ENCODE peak calls at places on chromosomes 4 and X, in ten cellular contexts. W is osteocyte, B is sigmoid colon, J is heart left ventricle, U is tibial artery, V is AG04450, K is OCI-LY7, Z is lower lobe of right lung, Q is ascending aorta, Y is fibroblast of mammary gland. R is an unnamed sample.

GRCh38 chrX:76427560-76428242 is at the start of gene MAGEE1:
- DNase-seq in U (peak; percentile 66), K (peak; percentile 70), J (peak; percentile 81), Y (peak; percentile 47), B (peak; percentile 87), V (no peak), Z (peak; percentile 74), W (peak; percentile 88), Q (peak; percentile 44), R (no peak)

GRCh38 chr4:1547863-1548637 is 136.1 kb downstream of the FAM53A start:
- DNase-seq in K (no peak), B (no peak), J (peak; percentile 72), V (no peak), Y (no peak), Z (no peak), Q (no peak), U (peak; percentile 36), W (no peak), R (no peak)

GRCh38 chr4:81257841-81258240 is 42.8 kb upstream of the PRKG2 start:
- DNase-seq in U (no peak), K (no peak), Q (no peak), V (no peak), Z (no peak), W (no peak), J (no peak), B (no peak), Y (no peak), R (no peak)

GRCh38 chrX:136849395-136849794 is 31.1 kb downstream of the RBMX start:
- DNase-seq in U (no peak), Z (no peak), W (no peak), J (no peak), Y (no peak), K (no peak), B (no peak), V (no peak), Q (no peak), R (no peak)

GRCh38 chr4:101157415-101158135 is 189.8 kb downstream of the PPP3CA start:
- DNase-seq in V (no peak), J (no peak), Q (no peak), Z (no peak), W (no peak), B (no peak), K (no peak), U (no peak), Y (peak; percentile 51), R (no peak)

GRCh38 chr4:13584481-13584880 is 40.2 kb upstream of the NKX3-2 start:
- DNase-seq in Z (no peak), B (no peak), W (no peak), Y (peak; percentile 40), V (no peak), U (no peak), Q (no peak), J (no peak), K (no peak), R (no peak)

GRCh38 chrX:25198891-25199290 is 183.1 kb upstream of the ARX start:
- DNase-seq in Z (no peak), Y (no peak), K (no peak), B (no peak), W (no peak), U (no peak), Q (no peak), J (no peak), V (no peak), R (no peak)

GRCh38 chr4:146346276-146346675 is 131.9 kb downstream of the REELD1 start:
- DNase-seq in W (no peak), Q (no peak), Z (no peak), B (no peak), Y (no peak), J (no peak), V (no peak), U (no peak), K (no peak), R (no peak)

GRCh38 chr4:55358668-55359067 is 12.6 kb downstream of the SRD5A3 start:
- DNase-seq in Z (no peak), W (no peak), J (no peak), Y (peak; percentile 94), U (no peak), V (no peak), B (no peak), Q (no peak), K (peak; percentile 30), R (no peak)

GRCh38 chr4:84597450-84597849 is 14.5 kb downstream of the CDS1 start:
- DNase-seq in B (no peak), V (no peak), Z (no peak), Y (no peak), U (no peak), W (no peak), Q (no peak), K (no peak), J (no peak), R (no peak)

GRCh38 chr4:47031713-47032404 is 492 bp downstream of the GABRB1 start:
- DNase-seq in B (no peak), Z (no peak), Y (no peak), J (no peak), W (no peak), Q (no peak), U (no peak), K (no peak), V (no peak), R (no peak)

GRCh38 chr4:87975466-87975865 is at the start of gene SPP1:
- DNase-seq in K (peak; percentile 47), B (no peak), V (no peak), Z (no peak), Q (no peak), W (no peak), Y (peak; percentile 12), U (no peak), J (no peak), R (no peak)

GRCh38 chrX:129346574-129346973 is 176.7 kb downstream of the SMARCA1 start:
- DNase-seq in W (no peak), U (no peak), B (no peak), Y (no peak), V (no peak), Q (no peak), Z (no peak), K (no peak), J (no peak), R (no peak)

GRCh38 chrX:139026406-139027200 is 315.1 kb upstream of the FGF13 start:
- DNase-seq in V (no peak), B (no peak), U (no peak), J (no peak), K (no peak), W (no peak), Y (no peak), Z (no peak), Q (no peak), R (no peak)

GRCh38 chr4:72857787-72858186 is 211.7 kb downstream of the COX18 start:
- DNase-seq in Z (no peak), W (no peak), K (no peak), U (no peak), B (no peak), V (no peak), J (no peak), Q (no peak), Y (peak; percentile 18), R (no peak)

GRCh38 chrX:27619975-27620374 is 29.8 kb downstream of the DCAF8L2 start:
- DNase-seq in Z (no peak), V (no peak), J (no peak), B (no peak), W (no peak), K (no peak), U (no peak), Q (no peak), Y (peak; percentile 7), R (no peak)
- TF ChIP-seq CTCF in Z (no peak), V (peak; percentile 45), J (no peak), B (no peak), W (peak; percentile 49), K (peak; percentile 60), U (no peak), Q (no peak), Y (peak; percentile 28), R (no peak)

GRCh38 chr4:169286562-169287301 is 16.0 kb upstream of the SH3RF1 start:
- DNase-seq in Y (peak; percentile 29), J (no peak), W (no peak), K (no peak), U (no peak), Z (no peak), Q (no peak), V (no peak), B (no peak), R (no peak)
- TF ChIP-seq CTCF in Y (peak; percentile 15), J (no peak), W (peak; percentile 9), K (peak; percentile 60), U (no peak), Z (peak; percentile 11), Q (no peak), V (no peak), B (no peak), R (peak; percentile 67)

GRCh38 chrX:105190252-105190853 is 30.1 kb downstream of the TEX13A start:
- DNase-seq in B (no peak), V (no peak), Z (no peak), Q (no peak), J (no peak), U (no peak), Y (peak; percentile 41), K (peak; percentile 9), W (no peak), R (no peak)

GRCh38 chrX:105191878-105192277 is 28.6 kb downstream of the TEX13A start:
- DNase-seq in J (no peak), Q (no peak), W (no peak), Z (no peak), Y (peak; percentile 23), U (no peak), B (no peak), K (peak; percentile 3), V (no peak), R (no peak)

DNA sequence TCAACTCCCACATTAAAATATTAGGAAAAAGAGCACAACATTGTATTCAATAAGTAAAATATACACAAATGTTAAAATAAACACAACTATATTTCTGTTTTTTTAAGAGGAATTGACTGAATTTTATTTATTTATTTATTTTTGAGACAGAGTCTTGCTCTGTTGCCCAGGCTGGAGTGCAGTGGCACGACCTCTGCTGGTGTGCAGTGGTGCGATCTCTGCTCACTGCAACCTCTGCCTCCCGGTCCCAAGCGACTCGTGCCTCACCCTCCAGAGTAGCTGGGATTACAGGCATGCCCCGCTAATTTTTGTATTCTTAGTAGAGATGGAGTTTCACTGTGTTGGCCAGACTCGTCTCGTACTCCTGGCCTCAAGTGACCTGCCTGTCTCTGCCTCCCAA is 31.4 kb downstream of the TEX13A start:
- DNase-seq in V (no peak), Q (no peak), W (no peak), B (no peak), Y (no peak), K (no peak), Z (no peak), U (no peak), J (no peak), R (no peak)
- TF ChIP-seq CTCF in V (no peak), Q (no peak), W (no peak), B (no peak), Y (no peak), K (no peak), Z (no peak), U (no peak), J (no peak), R (no peak)

DNA sequence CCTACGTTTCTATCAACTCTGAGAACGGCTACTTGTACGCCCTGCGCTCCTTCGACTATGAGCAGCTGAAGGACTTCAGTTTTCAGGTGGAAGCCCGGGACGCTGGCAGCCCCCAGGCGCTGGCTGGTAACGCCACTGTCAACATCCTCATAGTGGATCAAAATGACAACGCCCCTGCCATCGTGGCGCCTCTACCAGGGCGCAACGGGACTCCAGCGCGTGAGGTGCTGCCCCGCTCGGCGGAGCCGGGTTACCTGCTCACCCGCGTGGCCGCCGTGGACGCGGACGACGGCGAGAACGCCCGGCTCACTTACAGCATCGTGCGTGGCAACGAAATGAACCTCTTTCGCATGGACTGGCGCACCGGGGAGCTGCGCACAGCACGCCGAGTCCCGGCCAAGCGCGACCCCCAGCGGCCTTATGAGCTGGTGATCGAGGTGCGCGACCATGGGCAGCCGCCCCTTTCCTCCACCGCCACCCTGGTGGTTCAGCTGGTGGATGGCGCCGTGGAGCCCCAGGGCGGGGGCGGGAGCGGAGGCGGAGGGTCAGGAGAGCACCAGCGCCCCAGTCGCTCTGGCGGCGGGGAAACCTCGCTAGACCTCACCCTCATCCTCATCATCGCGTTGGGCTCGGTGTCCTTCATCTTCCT is 2.7 kb downstream of the PCDH10 start:
- DNase-seq in K (no peak), V (no peak), Q (no peak), Z (no peak), U (no peak), J (no peak), W (peak; percentile 83), Y (no peak), B (peak; percentile 62), R (no peak)
- TF ChIP-seq CTCF in K (no peak), V (no peak), Q (peak; percentile 39), Z (no peak), U (peak; percentile 7), J (no peak), W (peak; percentile 49), Y (no peak), B (no peak), R (no peak)